ENCODE peak calls at places on chromosome 13, in five cellular contexts. B is K562, A is IMR-90, C is GM12878, Q is SK-N-SH. P is an unnamed sample.
A peak's percentile ranks its signal among the peaks of the same experiment; 100 is the strongest.

GRCh38 chr13:91406619-91407018 is 8.2 kb downstream of the GPC5 start:
- DNase-seq in B (peak; percentile 87), C (no peak), A (peak; percentile 35), Q (peak; percentile 21), P (peak; percentile 2)

GRCh38 chr13:81133066-81133465 is 792.1 kb upstream of the SPRY2 start:
- DNase-seq in B (no peak), C (no peak), A (no peak), Q (no peak), P (no peak)

GRCh38 chr13:49954674-49955455 is 18.7 kb upstream of the SPRYD7 start:
- DNase-seq in A (peak; percentile 28), C (no peak), B (no peak), Q (no peak), P (peak; percentile 7)

GRCh38 chr13:21638319-21639282 is 32.3 kb upstream of the FGF9 start:
- DNase-seq in C (no peak), Q (peak; percentile 29), A (peak; percentile 4), B (peak; percentile 14), P (peak; percentile 14)

GRCh38 chr13:75368167-75368566 is 113.8 kb downstream of the TBC1D4 start:
- DNase-seq in Q (no peak), B (no peak), C (no peak), A (peak; percentile 92), P (no peak)

GRCh38 chr13:42363941-42364612 is 92.1 kb downstream of the AKAP11 start:
- DNase-seq in A (peak; percentile 17), B (no peak), C (no peak), Q (no peak), P (peak; percentile 10)

GRCh38 chr13:40550130-40550529 is 116.3 kb downstream of the FOXO1 start:
- DNase-seq in B (no peak), C (no peak), Q (no peak), A (no peak), P (no peak)

GRCh38 chr13:53844747-53845146 is 816.1 kb downstream of the OLFM4 start:
- DNase-seq in C (no peak), Q (no peak), B (no peak), A (no peak), P (no peak)

GRCh38 chr13:25149670-25150069 is 22.4 kb downstream of the AMER2 start:
- DNase-seq in C (no peak), Q (no peak), B (no peak), A (no peak), P (no peak)

GRCh38 chr13:42007844-42008243 is 40.6 kb upstream of the DGKH start:
- DNase-seq in Q (no peak), B (no peak), C (no peak), A (peak; percentile 79), P (no peak)

GRCh38 chr13:112256716-112257497 is 119.2 kb upstream of the SPACA7 start:
- DNase-seq in Q (no peak), C (no peak), A (no peak), B (no peak), P (no peak)

GRCh38 chr13:74129500-74130144 is 4.6 kb downstream of the KLF12 start:
- DNase-seq in A (no peak), Q (no peak), B (peak; percentile 6), C (no peak), P (no peak)

GRCh38 chr13:44299544-44299943 is 74.1 kb upstream of the SERP2 start:
- DNase-seq in C (no peak), A (no peak), Q (no peak), B (no peak), P (no peak)

GRCh38 chr13:97459215-97459772 is 25.3 kb downstream of the RAP2A start:
- DNase-seq in A (no peak), B (no peak), Q (no peak), C (peak; percentile 33), P (no peak)

GRCh38 chr13:62626771-62627170 is 1211.1 kb upstream of the PCDH20 start:
- DNase-seq in A (no peak), C (no peak), Q (no peak), B (no peak), P (no peak)

GRCh38 chr13:48749144-48749543 is 95.4 kb downstream of the CYSLTR2 start:
- DNase-seq in C (no peak), A (peak; percentile 70), Q (no peak), B (no peak), P (no peak)

GRCh38 chr13:113639661-113640262 is 18.2 kb downstream of the ATP4B start:
- DNase-seq in B (no peak), C (no peak), A (no peak), Q (peak; percentile 85), P (no peak)

GRCh38 chr13:40149611-40150283 is 494.3 kb downstream of the COG6 start:
- DNase-seq in C (no peak), B (no peak), A (peak; percentile 53), Q (no peak), P (peak; percentile 7)

GRCh38 chr13:112617754-112618375 is 29.9 kb upstream of the TUBGCP3 start:
- DNase-seq in C (no peak), A (no peak), Q (no peak), B (no peak), P (no peak)

GRCh38 chr13:35499131-35500051 is 22.9 kb upstream of the MAB21L1 start:
- DNase-seq in A (no peak), C (no peak), B (no peak), Q (no peak), P (no peak)

GRCh38 chr13:33186851-33187250 is 98.7 kb downstream of the STARD13 start:
- DNase-seq in A (peak; percentile 89), B (no peak), C (no peak), Q (no peak), P (no peak)

GRCh38 chr13:61255035-61255796 is 160.4 kb downstream of the PCDH20 start:
- DNase-seq in Q (no peak), A (no peak), C (no peak), B (no peak), P (peak; percentile 3)

GRCh38 chr13:33139186-33139585 is 123.0 kb downstream of the KL start:
- DNase-seq in Q (no peak), B (no peak), A (no peak), C (no peak), P (no peak)

GRCh38 chr13:31068119-31068423 is 93.6 kb downstream of the HSPH1 start:
- DNase-seq in C (no peak), Q (no peak), B (no peak), A (no peak), P (no peak)

GRCh38 chr13:58119351-58119750 is 487.8 kb downstream of the PCDH17 start:
- DNase-seq in C (no peak), Q (no peak), A (no peak), B (no peak), P (no peak)

GRCh38 chr13:87622921-87623320 is 48.2 kb upstream of the SLITRK5 start:
- DNase-seq in C (no peak), B (no peak), Q (no peak), A (no peak), P (no peak)

GRCh38 chr13:25037057-25037813 is 58.7 kb upstream of the PABPC3 start:
- DNase-seq in C (no peak), Q (peak; percentile 62), B (peak; percentile 27), A (peak; percentile 65), P (peak; percentile 67)

GRCh38 chr13:77038907-77039470 is 12.0 kb upstream of the FBXL3 start:
- DNase-seq in C (no peak), B (no peak), Q (no peak), A (no peak), P (no peak)

GRCh38 chr13:49972709-49973108 is 24.1 kb upstream of the TRIM13 start:
- DNase-seq in A (no peak), C (no peak), Q (no peak), B (no peak), P (no peak)

GRCh38 chr13:29956771-29957170 is 106.4 kb upstream of the UBL3 start:
- DNase-seq in B (no peak), C (no peak), A (no peak), Q (peak; percentile 43), P (no peak)

GRCh38 chr13:76980075-76980718 is 11.7 kb upstream of the CLN5 start:
- DNase-seq in Q (peak; percentile 92), B (peak; percentile 75), C (no peak), A (peak; percentile 24), P (peak; percentile 59)

GRCh38 chr13:95185311-95185710 is 115.9 kb downstream of the ABCC4 start:
- DNase-seq in A (no peak), Q (no peak), C (no peak), B (no peak), P (no peak)
- TF ChIP-seq RCOR1 in A (no peak), Q (no peak), C (no peak), B (no peak), P (no peak)

GRCh38 chr13:66775196-66775595 is 454.9 kb downstream of the PCDH9 start:
- DNase-seq in C (no peak), Q (no peak), B (no peak), A (no peak), P (no peak)

GRCh38 chr13:66778461-66778860 is 451.7 kb downstream of the PCDH9 start:
- DNase-seq in B (no peak), Q (peak; percentile 2), A (no peak), C (no peak), P (no peak)

GRCh38 chr13:66780814-66781213 is 449.3 kb downstream of the PCDH9 start:
- DNase-seq in B (no peak), C (no peak), Q (no peak), A (peak; percentile 20), P (peak; percentile 17)
- TF ChIP-seq RCOR1 in B (no peak), C (no peak), Q (no peak), A (no peak), P (no peak)

GRCh38 chr13:78689011-78689410 is 30.1 kb upstream of the OBI1 start:
- DNase-seq in Q (no peak), C (no peak), B (no peak), A (no peak), P (no peak)
- TF ChIP-seq RCOR1 in Q (no peak), C (no peak), B (no peak), A (no peak), P (no peak)

GRCh38 chr13:37769545-37769944 is 100.0 kb downstream of the TRPC4 start:
- DNase-seq in B (no peak), C (no peak), A (no peak), Q (no peak), P (no peak)

GRCh38 chr13:37769078-37769477 is 100.5 kb downstream of the TRPC4 start:
- DNase-seq in A (no peak), C (no peak), B (no peak), Q (no peak), P (no peak)
- TF ChIP-seq RCOR1 in A (no peak), C (no peak), B (no peak), Q (no peak), P (no peak)

GRCh38 chr13:51348069-51348967 is 8.8 kb downstream of the SERPINE3 start:
- DNase-seq in A (no peak), B (no peak), Q (no peak), C (no peak), P (no peak)
- TF ChIP-seq RCOR1 in A (no peak), B (no peak), Q (no peak), C (no peak), P (no peak)

DNA sequence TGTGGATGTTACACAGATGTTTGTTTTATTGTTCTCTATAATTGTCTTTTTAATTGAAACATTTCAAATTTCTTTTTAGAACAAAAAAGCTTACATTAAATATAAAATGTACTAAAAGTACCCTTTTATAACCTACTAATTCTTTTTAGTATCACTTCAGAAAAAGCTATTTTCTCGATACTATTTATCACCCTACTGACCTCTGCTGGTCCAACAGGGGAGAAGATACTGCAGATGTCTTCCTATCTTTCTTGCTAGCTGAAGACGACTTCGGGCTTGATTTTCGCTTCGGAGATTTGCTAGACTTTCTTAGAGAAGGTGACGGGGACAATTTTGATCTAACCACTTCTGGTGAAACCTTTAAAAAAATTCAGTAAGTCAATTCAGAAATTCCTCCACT is 42.4 kb downstream of the ZC3H13 start:
- DNase-seq in C (no peak), Q (peak; percentile 12), B (no peak), A (no peak), P (no peak)
- TF ChIP-seq RCOR1 in C (no peak), Q (no peak), B (no peak), A (no peak), P (no peak)